ENCODE peak calls at places on chromosomes 3 and 15, in seven cellular contexts. A is OCI-LY7, Y is psoas muscle, M is aorta, T is adrenal gland, P is gastrocnemius medialis, C is astrocyte. Q is an unnamed sample.

GRCh38 chr3:86990171-86990733 is 697 bp downstream of the VGLL3 start:
- DNase-seq in A (no peak), Y (peak), M (peak), T (no peak), P (no peak), C (no peak), Q (no peak)

GRCh38 chr3:15983693-15984092 is 185.9 kb upstream of the ANKRD28 start:
- DNase-seq in A (no peak), Y (no peak), M (no peak), T (no peak), P (no peak), C (no peak), Q (no peak)

GRCh38 chr3:156455839-156456238 is 99.1 kb downstream of the SSR3 start:
- DNase-seq in A (no peak), Y (no peak), M (no peak), T (no peak), P (no peak), C (no peak), Q (no peak)

GRCh38 chr15:46681901-46682300 is 1035.4 kb upstream of the SEMA6D start:
- DNase-seq in A (no peak), Y (no peak), M (no peak), T (no peak), P (no peak), C (no peak), Q (no peak)

GRCh38 chr15:74233864-74234597 is 2.1 kb upstream of the CCDC33 start:
- DNase-seq in A (no peak), Y (no peak), M (no peak), T (no peak), P (no peak), C (no peak), Q (no peak)

GRCh38 chr15:72195101-72195511 is 2.5 kb downstream of the GRAMD2A start:
- DNase-seq in A (no peak), Y (no peak), M (no peak), T (no peak), P (no peak), C (no peak), Q (no peak)

GRCh38 chr3:62188547-62189375 is 184.6 kb downstream of the FEZF2 start:
- DNase-seq in A (peak), Y (peak), M (peak), T (peak), P (peak), C (peak), Q (peak)

GRCh38 chr15:70050970-70051369 is 46.7 kb downstream of the TLE3 start:
- DNase-seq in A (no peak), Y (no peak), M (no peak), T (no peak), P (no peak), C (no peak), Q (no peak)

DNA sequence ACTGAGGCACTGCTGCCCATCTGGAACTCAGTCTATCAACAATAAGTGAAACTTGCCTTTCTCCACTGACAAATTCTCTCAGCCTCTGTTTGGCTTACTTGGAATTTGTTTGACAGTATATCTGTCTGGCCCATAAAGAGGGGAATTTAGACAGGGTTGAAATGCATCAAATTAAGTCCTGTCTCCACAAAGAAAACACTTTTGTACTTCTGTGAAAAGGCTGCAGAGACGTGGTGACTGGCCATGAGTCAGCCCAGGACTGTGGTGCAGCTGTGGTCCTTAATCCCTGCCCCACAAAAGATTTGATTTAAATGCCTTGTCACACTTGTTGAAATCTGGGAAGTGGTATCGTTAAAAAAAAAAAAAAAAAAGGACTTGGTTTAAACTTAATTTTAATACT is 47.5 kb downstream of the RYR3 start:
- DNase-seq in A (no peak), Y (no peak), M (no peak), T (no peak), P (no peak), C (no peak), Q (no peak)
- H3K27ac ChIP-seq in A (no peak), Y (peak), M (no peak), T (no peak), P (no peak), C (no peak), Q (no peak)

GRCh38 chr15:99906793-99907192 is 173.6 kb upstream of the LYSMD4 start:
- DNase-seq in A (no peak), Y (no peak), M (no peak), T (no peak), P (no peak), C (no peak), Q (no peak)

GRCh38 chr15:99907698-99908097 is 174.5 kb upstream of the LYSMD4 start:
- DNase-seq in A (no peak), Y (no peak), M (no peak), T (no peak), P (no peak), C (no peak), Q (no peak)

GRCh38 chr15:99916668-99917223 is 183.5 kb upstream of the LYSMD4 start:
- DNase-seq in A (no peak), Y (no peak), M (no peak), T (no peak), P (no peak), C (no peak), Q (no peak)

GRCh38 chr15:99909914-99910313 is 176.7 kb upstream of the LYSMD4 start:
- DNase-seq in A (no peak), Y (no peak), M (no peak), T (no peak), P (no peak), C (no peak), Q (no peak)

GRCh38 chr15:99911824-99912223 is 178.6 kb upstream of the LYSMD4 start:
- DNase-seq in A (no peak), Y (no peak), M (no peak), T (no peak), P (no peak), C (no peak), Q (no peak)
- H3K4me3 ChIP-seq in A (no peak), Y (no peak), M (no peak), T (no peak), P (no peak), C (no peak), Q (no peak)

GRCh38 chr15:67916565-67916964 is 76.7 kb upstream of the RNU6-1 start:
- DNase-seq in A (no peak), Y (no peak), M (no peak), T (no peak), P (no peak), C (no peak), Q (no peak)
- H3K27ac ChIP-seq in A (no peak), Y (peak), M (peak), T (no peak), P (peak), C (no peak), Q (no peak)

DNA sequence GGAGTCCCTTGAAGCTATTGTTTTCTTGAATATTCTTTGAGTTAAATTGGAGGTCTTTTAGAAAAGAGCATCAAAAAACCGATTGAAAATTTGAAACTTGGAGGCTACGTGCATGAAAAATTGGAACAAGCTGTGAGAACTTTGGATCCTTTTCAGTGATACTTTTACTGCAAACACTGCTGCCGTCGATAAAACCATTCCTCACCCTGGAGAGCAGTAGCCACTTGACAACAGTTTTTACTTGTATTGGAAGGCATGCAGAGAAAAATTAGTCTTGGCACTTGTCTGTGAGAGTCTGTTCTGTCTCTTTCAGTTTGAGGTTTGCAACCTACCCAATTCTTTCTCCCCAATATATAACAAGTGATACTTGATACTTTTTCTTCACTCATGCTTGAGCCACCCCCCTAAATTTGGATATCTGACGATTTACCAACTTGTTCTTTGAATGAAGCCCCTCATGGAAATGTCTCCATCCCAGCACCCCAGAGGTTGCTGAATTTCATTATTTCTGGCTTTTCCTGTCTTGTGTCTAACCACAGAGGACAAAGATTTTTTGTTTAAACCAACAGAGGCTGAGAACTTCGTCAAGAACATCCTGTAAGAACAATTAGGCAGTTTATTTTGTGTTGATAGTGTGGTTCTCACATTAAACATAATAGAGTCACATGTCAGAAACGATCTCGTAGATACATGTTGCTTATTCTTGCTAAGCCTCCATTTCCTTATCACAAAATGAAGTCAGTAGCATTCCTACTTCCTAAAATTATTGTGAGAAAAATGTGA is 307.3 kb upstream of the PLSCR5 start:
- DNase-seq in A (no peak), Y (no peak), M (no peak), T (no peak), P (no peak), C (peak), Q (no peak)
- H3K4me3 ChIP-seq in A (no peak), Y (no peak), M (no peak), T (no peak), P (no peak), C (no peak), Q (no peak)

DNA sequence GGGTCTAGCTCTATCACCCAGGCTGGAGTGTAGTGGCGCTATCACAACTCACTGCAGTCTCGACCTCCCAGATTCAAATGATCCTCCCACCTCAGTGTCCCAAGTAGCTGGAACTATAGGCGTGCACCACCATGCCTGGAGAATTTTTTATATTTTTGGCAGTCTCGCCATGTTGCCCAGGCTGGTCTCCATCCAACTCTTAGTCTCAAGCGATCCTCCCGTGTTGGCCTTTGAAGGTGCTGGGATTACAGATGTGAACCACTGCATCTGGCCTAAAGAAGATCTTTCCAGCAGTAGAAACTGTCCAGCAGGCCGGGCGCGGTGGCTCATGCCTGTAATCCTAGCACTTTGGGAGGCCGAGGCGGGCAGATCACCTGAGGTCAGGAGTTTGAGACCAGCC is 55.2 kb upstream of the NR2C2 start:
- DNase-seq in A (no peak), Y (no peak), M (no peak), T (no peak), P (no peak), C (no peak), Q (no peak)
- H3K27ac ChIP-seq in A (no peak), Y (no peak), M (no peak), T (no peak), P (no peak), C (no peak), Q (no peak)

GRCh38 chr3:45182915-45183881 is 37.0 kb upstream of the CDCP1 start:
- DNase-seq in A (no peak), Y (peak), M (no peak), T (peak), P (peak), C (peak), Q (no peak)
- H3K4me3 ChIP-seq in A (no peak), Y (no peak), M (no peak), T (no peak), P (no peak), C (no peak), Q (no peak)

GRCh38 chr3:7789324-7789723 is 712.3 kb upstream of the LMCD1 start:
- DNase-seq in A (no peak), Y (no peak), M (no peak), T (no peak), P (no peak), C (no peak), Q (no peak)
- H3K27ac ChIP-seq in A (no peak), Y (no peak), M (no peak), T (no peak), P (no peak), C (no peak), Q (no peak)

DNA sequence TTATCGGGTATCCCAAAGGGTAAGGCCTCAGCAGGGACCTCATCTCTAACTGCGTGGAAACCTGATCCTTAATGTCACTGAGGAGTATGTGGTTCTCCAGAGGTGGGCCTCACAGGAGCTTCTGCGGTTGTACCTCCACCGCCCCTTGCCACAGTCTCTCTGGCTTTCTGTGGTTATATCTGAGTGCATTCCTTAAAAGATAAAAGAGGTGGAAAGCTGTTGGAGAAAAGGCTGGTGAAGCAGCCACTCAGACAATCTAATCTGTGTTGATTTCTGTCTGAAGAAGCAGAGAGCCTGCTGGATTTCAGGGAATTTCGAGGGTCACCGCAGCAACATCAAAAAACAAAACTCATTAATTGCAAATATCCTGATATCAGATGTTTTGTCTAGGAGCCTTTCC is 51.4 kb downstream of the SEMA6D start:
- DNase-seq in A (no peak), Y (no peak), M (no peak), T (no peak), P (no peak), C (peak), Q (no peak)
- H3K4me3 ChIP-seq in A (no peak), Y (no peak), M (no peak), T (no peak), P (no peak), C (no peak), Q (no peak)

Q was measured in AG04450.